ENCODE peak calls at places on chromosomes 13 and 19, in seven cellular contexts. A, C, R, D, O, X and P are unnamed samples.

GRCh38 chr13:42064259-42064658 is 15.8 kb downstream of the DGKH start:
- DNase-seq in R (no peak), O (no peak), X (no peak), D (peak; percentile 79), C (no peak), A (no peak), P (no peak)

GRCh38 chr19:39351537-39352037 is 9.4 kb downstream of the SAMD4B start:
- DNase-seq in X (no peak), D (peak; percentile 5), C (no peak), A (no peak), R (no peak), O (no peak), P (no peak)

GRCh38 chr13:87274209-87274819 is 396.9 kb upstream of the SLITRK5 start:
- DNase-seq in X (no peak), R (peak; percentile 34), O (peak; percentile 58), C (no peak), D (peak; percentile 70), A (no peak), P (no peak)

GRCh38 chr19:1474011-1474764 is 4.8 kb downstream of the C19orf25 start:
- DNase-seq in X (no peak), R (no peak), O (no peak), C (no peak), A (no peak), D (peak; percentile 22), P (no peak)

GRCh38 chr19:13173129-13173737 is 23.0 kb downstream of the IER2 start:
- DNase-seq in A (no peak), C (no peak), D (no peak), X (no peak), R (no peak), O (no peak), P (no peak)

GRCh38 chr19:18612772-18613588 is at the start of gene TMEM59L:
- DNase-seq in X (peak; percentile 43), C (peak; percentile 14), R (no peak), O (no peak), D (no peak), A (peak; percentile 55), P (peak; percentile 40)

GRCh38 chr19:3880471-3881271 is at the start of gene ATCAY:
- DNase-seq in C (no peak), A (no peak), R (no peak), O (peak; percentile 84), D (no peak), X (no peak), P (no peak)

GRCh38 chr13:46575843-46576242 is 22.9 kb downstream of the LRCH1 start:
- DNase-seq in O (no peak), R (no peak), X (no peak), C (no peak), A (no peak), D (peak; percentile 71), P (no peak)

GRCh38 chr13:45361596-45362206 is 20.7 kb upstream of the TPT1 start:
- DNase-seq in D (peak; percentile 52), O (no peak), A (no peak), R (no peak), X (no peak), C (no peak), P (no peak)

GRCh38 chr19:42330521-42330835 is 5.0 kb downstream of the MEGF8 start:
- DNase-seq in C (no peak), A (no peak), X (no peak), R (no peak), D (no peak), O (no peak), P (no peak)

GRCh38 chr13:23806874-23807522 is 82.2 kb downstream of the MIPEP start:
- DNase-seq in R (no peak), X (no peak), D (no peak), C (no peak), A (no peak), O (no peak), P (no peak)

GRCh38 chr13:30752201-30752797 is 17.0 kb downstream of the ALOX5AP start:
- DNase-seq in D (peak; percentile 52), A (no peak), C (no peak), O (no peak), X (no peak), R (no peak), P (no peak)

GRCh38 chr13:49240017-49240416 is 7.7 kb upstream of the CDADC1 start:
- DNase-seq in A (peak; percentile 14), C (no peak), D (peak; percentile 46), X (peak; percentile 15), R (no peak), O (no peak), P (peak; percentile 30)

GRCh38 chr13:23467048-23467931 is 33.8 kb upstream of the SACS start:
- DNase-seq in O (no peak), R (no peak), C (no peak), A (no peak), X (no peak), D (no peak), P (no peak)

GRCh38 chr13:72164811-72165210 is 297.8 kb upstream of the DACH1 start:
- DNase-seq in R (no peak), A (no peak), O (no peak), D (no peak), X (no peak), C (no peak), P (no peak)

GRCh38 chr19:53659292-53659691 is 27.5 kb downstream of the DPRX start:
- DNase-seq in A (no peak), D (no peak), X (no peak), R (no peak), O (no peak), C (no peak), P (peak; percentile 1)

GRCh38 chr19:13024126-13024957 is 29.1 kb downstream of the NFIX start:
- DNase-seq in C (no peak), O (peak; percentile 19), R (no peak), A (no peak), X (no peak), D (no peak), P (no peak)

GRCh38 chr13:80116107-80116506 is 224.8 kb downstream of the SPRY2 start:
- DNase-seq in C (no peak), X (no peak), O (no peak), R (no peak), D (peak; percentile 82), A (no peak), P (no peak)

GRCh38 chr13:98910501-98910951 is 67.3 kb downstream of the DOCK9 start:
- DNase-seq in X (peak; percentile 9), R (no peak), D (peak; percentile 56), C (no peak), A (no peak), O (no peak), P (no peak)

GRCh38 chr19:44308011-44308410 is 3.2 kb upstream of the ZNF235 start:
- DNase-seq in C (no peak), X (no peak), O (no peak), R (no peak), D (no peak), A (no peak), P (no peak)

GRCh38 chr13:51833980-51834379 is 11.0 kb downstream of the TMEM272 start:
- DNase-seq in C (no peak), R (no peak), O (no peak), D (no peak), A (no peak), X (no peak), P (no peak)

GRCh38 chr13:96662036-96662435 is 332.2 kb downstream of the OXGR1 start:
- DNase-seq in C (no peak), D (no peak), O (no peak), X (no peak), A (no peak), R (no peak), P (no peak)

GRCh38 chr19:4233282-4233853 is 4.0 kb downstream of the EBI3 start:
- DNase-seq in R (peak; percentile 42), X (peak; percentile 48), A (peak; percentile 62), C (peak; percentile 62), D (no peak), O (no peak), P (peak; percentile 45)

GRCh38 chr19:49114630-49115363 is 627 bp downstream of the LIN7B start:
- DNase-seq in C (peak; percentile 28), R (peak; percentile 64), X (peak; percentile 24), A (no peak), O (no peak), D (peak; percentile 57), P (peak; percentile 70)

GRCh38 chr13:32267836-32268439 is 47.2 kb downstream of the ZAR1L start:
- DNase-seq in R (peak; percentile 38), X (peak; percentile 31), C (peak; percentile 32), D (no peak), A (peak; percentile 44), O (peak; percentile 21), P (peak; percentile 29)

GRCh38 chr19:48419158-48419920 is 25.9 kb downstream of the GRIN2D start:
- DNase-seq in R (no peak), C (peak; percentile 43), D (peak; percentile 55), O (no peak), A (peak; percentile 57), X (peak; percentile 61), P (peak; percentile 80)

GRCh38 chr19:5947435-5947834 is 30.5 kb downstream of the RANBP3 start:
- DNase-seq in R (peak; percentile 52), O (no peak), C (no peak), A (no peak), D (peak; percentile 69), X (no peak), P (no peak)

GRCh38 chr13:114045113-114045735 is 71.3 kb upstream of the C13orf46 start:
- DNase-seq in X (no peak), R (no peak), D (no peak), C (no peak), A (no peak), O (no peak), P (no peak)

GRCh38 chr19:45847661-45848060 is 15.3 kb downstream of the SYMPK start:
- DNase-seq in A (no peak), X (no peak), D (no peak), C (no peak), R (no peak), O (no peak), P (no peak)

GRCh38 chr19:16951529-16951928 is 62.7 kb downstream of the F2RL3 start:
- DNase-seq in C (no peak), X (no peak), O (no peak), D (no peak), A (no peak), R (no peak), P (no peak)

GRCh38 chr13:105343134-105343806 is 1192.2 kb downstream of the EFNB2 start:
- DNase-seq in X (no peak), R (no peak), C (no peak), D (peak; percentile 70), O (no peak), A (no peak), P (no peak)

GRCh38 chr19:4541114-4541805 is 1.4 kb upstream of the LRG1 start:
- DNase-seq in D (no peak), X (no peak), A (no peak), R (no peak), O (no peak), C (no peak), P (no peak)

GRCh38 chr19:44775676-44776240 is 1.9 kb upstream of the CBLC start:
- DNase-seq in X (no peak), C (no peak), R (no peak), A (no peak), D (no peak), O (no peak), P (no peak)

GRCh38 chr13:112576768-112577167 is 11.2 kb downstream of the TUBGCP3 start:
- DNase-seq in A (no peak), O (no peak), X (no peak), C (no peak), D (no peak), R (no peak), P (no peak)

GRCh38 chr19:17703823-17704463 is 15.3 kb upstream of the MAP1S start:
- DNase-seq in O (no peak), D (no peak), R (no peak), A (peak; percentile 70), C (peak; percentile 72), X (peak; percentile 60), P (peak; percentile 48)

GRCh38 chr13:26719356-26719945 is 41.1 kb downstream of the GPR12 start:
- DNase-seq in C (no peak), A (no peak), R (no peak), O (peak; percentile 62), X (no peak), D (no peak), P (no peak)

GRCh38 chr19:44752816-44753618 is 4.5 kb downstream of the BCL3 start:
- DNase-seq in C (peak; percentile 90), R (peak; percentile 97), D (peak; percentile 98), A (peak; percentile 92), O (peak; percentile 28), X (peak; percentile 92), P (peak; percentile 95)

GRCh38 chr19:47210689-47211316 is 20.2 kb downstream of the BBC3 start:
- DNase-seq in X (peak; percentile 69), A (peak; percentile 79), R (peak; percentile 83), D (peak; percentile 82), C (peak; percentile 63), O (peak; percentile 45), P (peak; percentile 87)